ENCODE peak calls at places on chromosomes 4 and X, in ten cellular contexts. J is stimulated activated CD4-positive, alpha-beta T cell treated with anti-CD3 and anti-CD28 coated beads, Interleukin-1b, Interleukin-23, amount 100 ng/mL, for 4 hours; K is left ventricle myocardium inferior; F is anterior cingulate cortex; N is T-helper 9 cell; E is nephron progenitor cell; P is heart right ventricle; O is RPMI8226; Q is GM04504; R is progenitor cell of endocrine pancreas. S is an unnamed sample.

GRCh38 chr4:32775049-32775448 is 2054.9 kb downstream of the PCDH7 start:
- DNase-seq in J (no peak), F (no peak), O (no peak), N (no peak), R (no peak), E (no peak), Q (no peak), K (no peak), P (no peak), S (peak; percentile 40)

GRCh38 chrX:314781-315595 is 3.6 kb downstream of the GTPBP6 start:
- DNase-seq in E (no peak), R (no peak), J (no peak), P (no peak), N (no peak), O (no peak), F (no peak), Q (no peak), K (no peak), S (no peak)

GRCh38 chrX:773292-774025 is 142.9 kb downstream of the SHOX start:
- DNase-seq in R (no peak), O (no peak), J (no peak), F (no peak), E (no peak), K (no peak), N (no peak), Q (no peak), P (no peak), S (no peak)

GRCh38 chr4:2136736-2137135 is 77.6 kb downstream of the NAT8L start:
- DNase-seq in J (no peak), K (no peak), P (no peak), O (peak; percentile 70), N (no peak), F (no peak), R (no peak), E (no peak), Q (no peak), S (no peak)

GRCh38 chrX:49784747-49785280 is 44.3 kb upstream of the PAGE4 start:
- DNase-seq in E (no peak), P (no peak), N (no peak), K (no peak), O (no peak), Q (no peak), F (no peak), J (no peak), R (no peak), S (no peak)

GRCh38 chrX:70168238-70169188 is 8.8 kb upstream of the DGAT2L6 start:
- DNase-seq in P (no peak), F (no peak), R (no peak), E (peak; percentile 16), K (no peak), N (no peak), J (no peak), O (no peak), Q (peak; percentile 22), S (peak; percentile 18)

GRCh38 chr4:123825596-123826291 is 429.1 kb downstream of the SPRY1 start:
- DNase-seq in O (no peak), P (no peak), E (no peak), Q (no peak), K (no peak), F (no peak), N (no peak), J (no peak), R (no peak), S (no peak)

GRCh38 chr4:174427562-174428140 is 94.6 kb downstream of the HPGD start:
- DNase-seq in E (no peak), O (no peak), R (no peak), P (no peak), Q (no peak), J (no peak), F (no peak), K (no peak), N (no peak), S (no peak)

GRCh38 chrX:13169688-13170087 is 125.3 kb upstream of the FAM9C start:
- DNase-seq in P (no peak), F (no peak), J (no peak), Q (no peak), E (no peak), O (no peak), N (no peak), R (no peak), K (no peak), S (no peak)

GRCh38 chr4:25862411-25863346 is at the start of gene SEL1L3:
- DNase-seq in J (peak; percentile 62), R (peak; percentile 53), K (peak; percentile 29), P (peak; percentile 48), E (peak; percentile 74), O (peak; percentile 36), N (peak; percentile 50), Q (no peak), F (no peak), S (no peak)

GRCh38 chrX:123607806-123608205 is 125.0 kb downstream of the THOC2 start:
- DNase-seq in F (no peak), E (no peak), K (no peak), N (no peak), Q (no peak), O (no peak), P (no peak), R (no peak), J (no peak), S (no peak)

GRCh38 chr4:113821851-113822250 is 60.3 kb upstream of the CAMK2D start:
- DNase-seq in O (no peak), N (no peak), P (no peak), J (no peak), K (no peak), Q (no peak), R (no peak), F (no peak), E (no peak), S (no peak)

GRCh38 chr4:96504386-96504785 is 664.5 kb downstream of the PDHA2 start:
- DNase-seq in E (no peak), N (no peak), F (no peak), R (no peak), P (no peak), Q (no peak), K (no peak), J (no peak), O (no peak), S (no peak)

GRCh38 chrX:38220024-38220935 is at the start of gene SRPX:
- DNase-seq in J (no peak), R (peak; percentile 14), P (peak; percentile 19), N (no peak), E (peak; percentile 52), O (peak; percentile 80), K (peak; percentile 30), F (no peak), Q (no peak), S (peak; percentile 77)

GRCh38 chrX:130264573-130264972 is 4.1 kb downstream of the ZNF280C start:
- DNase-seq in J (no peak), R (no peak), K (no peak), F (no peak), E (no peak), O (no peak), P (no peak), N (no peak), Q (no peak), S (no peak)

GRCh38 chrX:102651242-102651967 is at the start of gene GPRASP1:
- DNase-seq in P (peak; percentile 61), R (peak; percentile 21), J (peak; percentile 43), K (peak; percentile 64), Q (no peak), E (peak; percentile 67), N (peak; percentile 56), F (peak; percentile 57), O (no peak), S (no peak)

GRCh38 chr4:154559141-154559841 is 3.5 kb upstream of the FGB start:
- DNase-seq in R (no peak), K (no peak), J (no peak), E (peak; percentile 10), N (no peak), Q (peak; percentile 18), P (no peak), O (peak; percentile 23), F (no peak), S (peak; percentile 59)

GRCh38 chr4:128560754-128561495 is 248.6 kb upstream of the JADE1 start:
- DNase-seq in Q (no peak), J (no peak), E (no peak), K (no peak), P (no peak), N (no peak), F (no peak), O (no peak), R (no peak), S (no peak)

GRCh38 chr4:63430105-63430504 is 979.1 kb downstream of the TECRL start:
- DNase-seq in O (no peak), P (no peak), J (no peak), F (no peak), E (no peak), R (no peak), Q (no peak), K (no peak), N (no peak), S (no peak)

GRCh38 chr4:159097144-159097543 is 5.7 kb upstream of the RAPGEF2 start:
- DNase-seq in E (no peak), Q (no peak), P (no peak), N (no peak), O (no peak), R (no peak), J (no peak), K (no peak), F (no peak), S (no peak)

GRCh38 chr4:83046693-83047473 is 11.9 kb downstream of the COPS4 start:
- DNase-seq in E (no peak), N (no peak), K (no peak), P (no peak), F (no peak), R (no peak), J (no peak), Q (no peak), O (no peak), S (no peak)

GRCh38 chr4:41212221-41213203 is 1.8 kb downstream of the APBB2 start:
- DNase-seq in K (no peak), R (no peak), F (peak; percentile 35), P (no peak), N (no peak), E (no peak), J (no peak), O (peak; percentile 78), Q (no peak), S (no peak)

GRCh38 chr4:76640252-76640925 is 205.4 kb downstream of the SHROOM3 start:
- DNase-seq in Q (no peak), P (no peak), O (no peak), K (no peak), R (no peak), F (no peak), J (no peak), N (no peak), E (no peak), S (no peak)

GRCh38 chrX:130778773-130779172 is 124.2 kb downstream of the ENOX2 start:
- DNase-seq in F (no peak), N (no peak), K (no peak), P (no peak), Q (no peak), J (no peak), E (no peak), O (no peak), R (no peak), S (no peak)

GRCh38 chrX:151088221-151088620 is 88.2 kb upstream of the GPR50 start:
- DNase-seq in Q (no peak), K (no peak), R (no peak), F (no peak), J (no peak), P (no peak), E (no peak), O (no peak), N (no peak), S (no peak)

GRCh38 chr4:35725131-35725530 is 519.2 kb downstream of the ARAP2 start:
- DNase-seq in K (no peak), J (no peak), P (no peak), F (no peak), O (peak; percentile 7), Q (no peak), N (no peak), R (no peak), E (no peak), S (no peak)

GRCh38 chr4:128388352-128388630 is 100.7 kb upstream of the PGRMC2 start:
- DNase-seq in R (no peak), P (no peak), N (no peak), O (no peak), E (no peak), J (no peak), K (no peak), F (no peak), Q (no peak), S (no peak)

GRCh38 chrX:7263961-7264360 is 116.0 kb upstream of the PUDP start:
- DNase-seq in O (no peak), K (no peak), Q (no peak), R (no peak), P (no peak), E (no peak), F (no peak), N (no peak), J (no peak), S (no peak)